ENCODE peak calls at places on chromosomes 4 and X, in eight cellular contexts. One of them, this sample, is unnamed.

GRCh38 chr4:1031956-1032795 is 20.8 kb downstream of the FGFRL1 start:
- DNase-seq in RWPE1: no peak
- DNase-seq in stomach: peak
- DNase-seq in cardiac fibroblast: no peak
- DNase-seq in thoracic aorta: no peak
- DNase-seq in BJ: no peak
- DNase-seq in Calu3: peak
- DNase-seq in H1: no peak
- DNase-seq in this sample: no peak

GRCh38 chr4:54231419-54232150 is 2.5 kb downstream of the PDGFRA start:
- DNase-seq in RWPE1: no peak
- DNase-seq in stomach: no peak
- DNase-seq in cardiac fibroblast: peak
- DNase-seq in thoracic aorta: no peak
- DNase-seq in BJ: no peak
- DNase-seq in Calu3: no peak
- DNase-seq in H1: no peak
- DNase-seq in this sample: no peak

GRCh38 chr4:37625499-37625898 is 60.7 kb downstream of the RELL1 start:
- DNase-seq in RWPE1: no peak
- DNase-seq in stomach: no peak
- DNase-seq in cardiac fibroblast: no peak
- DNase-seq in thoracic aorta: no peak
- DNase-seq in BJ: no peak
- DNase-seq in Calu3: no peak
- DNase-seq in H1: no peak
- DNase-seq in this sample: no peak

GRCh38 chrX:104254442-104255115 is at the start of gene ESX1:
- DNase-seq in RWPE1: no peak
- DNase-seq in stomach: no peak
- DNase-seq in cardiac fibroblast: no peak
- DNase-seq in thoracic aorta: no peak
- DNase-seq in BJ: no peak
- DNase-seq in Calu3: peak
- DNase-seq in H1: no peak
- DNase-seq in this sample: no peak

GRCh38 chr4:143025111-143025704 is 159.5 kb upstream of the USP38 start:
- DNase-seq in RWPE1: no peak
- DNase-seq in stomach: no peak
- DNase-seq in cardiac fibroblast: peak
- DNase-seq in thoracic aorta: no peak
- DNase-seq in BJ: peak
- DNase-seq in Calu3: peak
- DNase-seq in H1: no peak
- DNase-seq in this sample: no peak

GRCh38 chrX:46796574-46797191 is 37.8 kb upstream of the SLC9A7 start:
- DNase-seq in RWPE1: peak
- DNase-seq in stomach: peak
- DNase-seq in cardiac fibroblast: peak
- DNase-seq in thoracic aorta: peak
- DNase-seq in BJ: no peak
- DNase-seq in Calu3: peak
- DNase-seq in H1: no peak
- DNase-seq in this sample: peak

GRCh38 chrX:12956704-12957541 is 18.0 kb upstream of the TMSB4X start:
- DNase-seq in RWPE1: peak
- DNase-seq in stomach: no peak
- DNase-seq in cardiac fibroblast: peak
- DNase-seq in thoracic aorta: no peak
- DNase-seq in BJ: no peak
- DNase-seq in Calu3: peak
- DNase-seq in H1: no peak
- DNase-seq in this sample: peak

GRCh38 chr4:11549525-11549924 is 120.8 kb upstream of the HS3ST1 start:
- DNase-seq in RWPE1: no peak
- DNase-seq in stomach: no peak
- DNase-seq in cardiac fibroblast: no peak
- DNase-seq in thoracic aorta: no peak
- DNase-seq in BJ: no peak
- DNase-seq in Calu3: no peak
- DNase-seq in H1: no peak
- DNase-seq in this sample: no peak

GRCh38 chr4:173264245-173264959 is 69.8 kb downstream of the HMGB2 start:
- DNase-seq in RWPE1: no peak
- DNase-seq in stomach: peak
- DNase-seq in cardiac fibroblast: peak
- DNase-seq in thoracic aorta: no peak
- DNase-seq in BJ: no peak
- DNase-seq in Calu3: no peak
- DNase-seq in H1: no peak
- DNase-seq in this sample: peak

GRCh38 chr4:24979554-24979953 is 51.2 kb downstream of the LGI2 start:
- DNase-seq in RWPE1: no peak
- DNase-seq in stomach: no peak
- DNase-seq in cardiac fibroblast: peak
- DNase-seq in thoracic aorta: no peak
- DNase-seq in BJ: no peak
- DNase-seq in Calu3: no peak
- DNase-seq in H1: no peak
- DNase-seq in this sample: no peak

GRCh38 chrX:120791013-120791643 is 84.5 kb downstream of the CT47B1 start:
- DNase-seq in RWPE1: no peak
- DNase-seq in stomach: peak
- DNase-seq in cardiac fibroblast: peak
- DNase-seq in thoracic aorta: peak
- DNase-seq in BJ: no peak
- DNase-seq in Calu3: peak
- DNase-seq in H1: no peak
- DNase-seq in this sample: no peak

GRCh38 chr4:88246600-88246999 is 37.8 kb downstream of the PPM1K start:
- DNase-seq in RWPE1: no peak
- DNase-seq in stomach: no peak
- DNase-seq in cardiac fibroblast: no peak
- DNase-seq in thoracic aorta: no peak
- DNase-seq in BJ: no peak
- DNase-seq in Calu3: no peak
- DNase-seq in H1: no peak
- DNase-seq in this sample: no peak

GRCh38 chr4:137543198-137543597 is 10.9 kb upstream of the PCDH18 start:
- DNase-seq in RWPE1: no peak
- DNase-seq in stomach: no peak
- DNase-seq in cardiac fibroblast: no peak
- DNase-seq in thoracic aorta: no peak
- DNase-seq in BJ: no peak
- DNase-seq in Calu3: no peak
- DNase-seq in H1: peak
- DNase-seq in this sample: no peak

GRCh38 chrX:54843050-54843449 is 35.5 kb downstream of the MAGED2 start:
- DNase-seq in RWPE1: no peak
- DNase-seq in stomach: no peak
- DNase-seq in cardiac fibroblast: no peak
- DNase-seq in thoracic aorta: no peak
- DNase-seq in BJ: no peak
- DNase-seq in Calu3: no peak
- DNase-seq in H1: no peak
- DNase-seq in this sample: no peak

GRCh38 chrX:68945603-68946228 is 116.9 kb downstream of the EFNB1 start:
- DNase-seq in RWPE1: peak
- DNase-seq in stomach: no peak
- DNase-seq in cardiac fibroblast: peak
- DNase-seq in thoracic aorta: no peak
- DNase-seq in BJ: no peak
- DNase-seq in Calu3: no peak
- DNase-seq in H1: no peak
- DNase-seq in this sample: peak

GRCh38 chr4:33696586-33696985 is 2547.7 kb downstream of the ARAP2 start:
- DNase-seq in RWPE1: no peak
- DNase-seq in stomach: no peak
- DNase-seq in cardiac fibroblast: peak
- DNase-seq in thoracic aorta: no peak
- DNase-seq in BJ: no peak
- DNase-seq in Calu3: no peak
- DNase-seq in H1: no peak
- DNase-seq in this sample: no peak

GRCh38 chrX:9566150-9566621 is 101.3 kb downstream of the TBL1X start:
- DNase-seq in RWPE1: peak
- DNase-seq in stomach: peak
- DNase-seq in cardiac fibroblast: peak
- DNase-seq in thoracic aorta: peak
- DNase-seq in BJ: peak
- DNase-seq in Calu3: peak
- DNase-seq in H1: no peak
- DNase-seq in this sample: no peak

DNA sequence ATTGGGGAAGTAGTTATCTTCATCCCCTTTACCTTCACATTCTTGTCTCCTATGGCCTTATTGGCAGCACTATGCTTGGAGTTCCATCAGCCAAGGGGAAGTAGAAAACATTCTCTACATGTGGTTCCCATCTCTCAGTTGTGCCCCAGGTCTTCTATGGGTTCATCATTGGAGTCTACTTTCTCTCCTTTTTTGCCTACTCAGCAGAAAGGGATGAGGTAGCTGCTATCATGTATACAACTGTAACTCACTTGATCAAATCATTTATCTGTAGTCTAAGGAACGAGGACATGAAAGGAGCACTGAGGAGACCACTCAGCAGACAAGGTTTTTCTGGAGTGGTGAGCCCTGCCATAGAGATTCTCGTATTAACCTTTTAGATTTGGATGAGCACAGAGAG is 119.0 kb upstream of the OR13H1 start:
- DNase-seq in RWPE1: no peak
- DNase-seq in stomach: no peak
- DNase-seq in cardiac fibroblast: no peak
- DNase-seq in thoracic aorta: no peak
- DNase-seq in BJ: no peak
- DNase-seq in Calu3: no peak
- DNase-seq in H1: no peak
- DNase-seq in this sample: no peak
- TF ChIP-seq CTCF in RWPE1: no peak
- TF ChIP-seq CTCF in stomach: no peak
- TF ChIP-seq CTCF in cardiac fibroblast: no peak
- TF ChIP-seq CTCF in thoracic aorta: no peak
- TF ChIP-seq CTCF in BJ: no peak
- TF ChIP-seq CTCF in Calu3: no peak
- TF ChIP-seq CTCF in H1: no peak
- TF ChIP-seq CTCF in this sample: no peak

GRCh38 chr4:38832206-38832605 is 24.4 kb downstream of the TLR6 start:
- DNase-seq in RWPE1: no peak
- DNase-seq in stomach: no peak
- DNase-seq in cardiac fibroblast: no peak
- DNase-seq in thoracic aorta: no peak
- DNase-seq in BJ: no peak
- DNase-seq in Calu3: no peak
- DNase-seq in H1: no peak
- DNase-seq in this sample: no peak

GRCh38 chr4:38831653-38832052 is 25.0 kb downstream of the TLR6 start:
- DNase-seq in RWPE1: no peak
- DNase-seq in stomach: no peak
- DNase-seq in cardiac fibroblast: no peak
- DNase-seq in thoracic aorta: no peak
- DNase-seq in BJ: peak
- DNase-seq in Calu3: no peak
- DNase-seq in H1: no peak
- DNase-seq in this sample: no peak

GRCh38 chr4:38829237-38829636 is 24.6 kb upstream of the TLR1 start:
- DNase-seq in RWPE1: no peak
- DNase-seq in stomach: no peak
- DNase-seq in cardiac fibroblast: no peak
- DNase-seq in thoracic aorta: no peak
- DNase-seq in BJ: no peak
- DNase-seq in Calu3: no peak
- DNase-seq in H1: no peak
- DNase-seq in this sample: no peak

GRCh38 chr4:38834570-38834969 is 22.0 kb downstream of the TLR6 start:
- DNase-seq in RWPE1: no peak
- DNase-seq in stomach: no peak
- DNase-seq in cardiac fibroblast: no peak
- DNase-seq in thoracic aorta: no peak
- DNase-seq in BJ: no peak
- DNase-seq in Calu3: no peak
- DNase-seq in H1: no peak
- DNase-seq in this sample: no peak

DNA sequence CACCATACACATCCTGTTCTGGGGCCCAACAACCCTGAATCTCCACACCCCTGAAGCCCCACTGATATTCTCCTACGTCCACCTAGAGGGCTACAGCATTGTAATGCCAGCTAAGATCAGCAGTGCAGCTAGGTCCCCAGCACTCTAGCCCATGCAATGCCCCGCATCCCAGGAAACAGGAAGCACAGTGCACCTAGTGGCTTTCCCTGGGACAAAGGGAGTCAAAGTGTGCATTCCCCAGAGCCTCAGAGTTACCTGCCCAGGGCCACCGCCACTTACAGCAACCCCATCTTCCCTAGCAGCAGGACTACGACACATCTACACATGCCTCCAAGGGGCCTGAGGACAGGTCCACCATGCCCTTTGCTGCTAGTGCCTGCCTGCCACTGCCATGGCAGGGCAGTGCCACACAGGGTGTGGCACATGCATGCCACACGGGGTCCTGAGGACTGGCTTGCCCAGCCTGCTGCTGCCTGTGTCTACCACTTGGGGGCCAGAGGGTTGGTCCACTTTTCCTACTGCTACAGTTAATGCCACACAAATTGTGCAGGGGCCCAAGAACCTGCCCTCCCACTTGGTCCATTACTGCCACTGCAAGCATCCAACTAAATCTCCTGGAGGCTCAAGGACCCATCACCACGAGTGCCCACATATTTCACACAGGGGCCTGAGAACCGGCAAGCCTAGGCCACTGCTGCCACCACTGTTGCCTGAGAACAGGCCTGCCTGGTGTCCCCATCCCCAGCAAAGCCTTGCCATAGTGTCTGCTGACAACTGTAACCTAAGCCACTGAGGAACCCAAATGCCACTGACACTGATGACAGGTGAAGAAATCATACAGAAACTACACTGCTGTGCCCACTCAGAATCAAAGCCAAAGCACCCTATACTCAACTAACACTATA is 23.7 kb downstream of the TLR6 start:
- DNase-seq in RWPE1: no peak
- DNase-seq in stomach: no peak
- DNase-seq in cardiac fibroblast: no peak
- DNase-seq in thoracic aorta: no peak
- DNase-seq in BJ: no peak
- DNase-seq in Calu3: peak
- DNase-seq in H1: no peak
- DNase-seq in this sample: no peak
- TF ChIP-seq CTCF in RWPE1: no peak
- TF ChIP-seq CTCF in stomach: no peak
- TF ChIP-seq CTCF in cardiac fibroblast: peak
- TF ChIP-seq CTCF in thoracic aorta: no peak
- TF ChIP-seq CTCF in BJ: no peak
- TF ChIP-seq CTCF in Calu3: no peak
- TF ChIP-seq CTCF in H1: peak
- TF ChIP-seq CTCF in this sample: no peak

GRCh38 chrX:83658731-83659130 is 150.6 kb downstream of the POU3F4 start:
- DNase-seq in RWPE1: no peak
- DNase-seq in stomach: no peak
- DNase-seq in cardiac fibroblast: no peak
- DNase-seq in thoracic aorta: no peak
- DNase-seq in BJ: no peak
- DNase-seq in Calu3: no peak
- DNase-seq in H1: no peak
- DNase-seq in this sample: peak
- TF ChIP-seq CTCF in RWPE1: no peak
- TF ChIP-seq CTCF in stomach: no peak
- TF ChIP-seq CTCF in cardiac fibroblast: no peak
- TF ChIP-seq CTCF in thoracic aorta: no peak
- TF ChIP-seq CTCF in BJ: no peak
- TF ChIP-seq CTCF in Calu3: no peak
- TF ChIP-seq CTCF in H1: no peak
- TF ChIP-seq CTCF in this sample: no peak

GRCh38 chr4:51842554-51843308 is at the start of gene DCUN1D4:
- DNase-seq in RWPE1: peak
- DNase-seq in stomach: peak
- DNase-seq in cardiac fibroblast: peak
- DNase-seq in thoracic aorta: peak
- DNase-seq in BJ: peak
- DNase-seq in Calu3: peak
- DNase-seq in H1: peak
- DNase-seq in this sample: peak
- TF ChIP-seq CTCF in RWPE1: no peak
- TF ChIP-seq CTCF in stomach: peak
- TF ChIP-seq CTCF in cardiac fibroblast: peak
- TF ChIP-seq CTCF in thoracic aorta: peak
- TF ChIP-seq CTCF in BJ: peak
- TF ChIP-seq CTCF in Calu3: no peak
- TF ChIP-seq CTCF in H1: no peak
- TF ChIP-seq CTCF in this sample: no peak

This sample was measured in GM10248.